ENCODE peak calls at places on chromosomes 13 and 19, in six cellular contexts. One of them, this sample, is unnamed.
A peak's percentile ranks its signal among the peaks of the same experiment; 100 is the strongest.

GRCh38 chr19:12364391-12365093 is 941 bp downstream of the ZNF442 start:
- DNase-seq in hepatocyte: peak; percentile 33
- DNase-seq in A549: no peak
- DNase-seq in uterus: peak; percentile 16
- DNase-seq in esophagus muscularis mucosa: no peak
- DNase-seq in psoas muscle: peak; percentile 54
- DNase-seq in this sample: peak; percentile 13

GRCh38 chr13:66887088-66887487 is 343.0 kb downstream of the PCDH9 start:
- DNase-seq in hepatocyte: no peak
- DNase-seq in A549: no peak
- DNase-seq in uterus: no peak
- DNase-seq in esophagus muscularis mucosa: no peak
- DNase-seq in psoas muscle: no peak
- DNase-seq in this sample: peak; percentile 11

GRCh38 chr13:110989331-110989730 is 74.5 kb upstream of the ANKRD10 start:
- DNase-seq in hepatocyte: no peak
- DNase-seq in A549: no peak
- DNase-seq in uterus: no peak
- DNase-seq in esophagus muscularis mucosa: no peak
- DNase-seq in psoas muscle: no peak
- DNase-seq in this sample: no peak

GRCh38 chr13:103799028-103799427 is 732.8 kb upstream of the SLC10A2 start:
- DNase-seq in hepatocyte: no peak
- DNase-seq in A549: no peak
- DNase-seq in uterus: no peak
- DNase-seq in esophagus muscularis mucosa: no peak
- DNase-seq in psoas muscle: no peak
- DNase-seq in this sample: no peak

GRCh38 chr19:50658438-50659317 is 9.4 kb downstream of the C19orf81 start:
- DNase-seq in hepatocyte: peak; percentile 95
- DNase-seq in A549: peak; percentile 95
- DNase-seq in uterus: peak; percentile 23
- DNase-seq in esophagus muscularis mucosa: no peak
- DNase-seq in psoas muscle: peak; percentile 60
- DNase-seq in this sample: peak; percentile 68

GRCh38 chr13:73307481-73307880 is 248.7 kb downstream of the KLF5 start:
- DNase-seq in hepatocyte: peak; percentile 56
- DNase-seq in A549: no peak
- DNase-seq in uterus: no peak
- DNase-seq in esophagus muscularis mucosa: no peak
- DNase-seq in psoas muscle: no peak
- DNase-seq in this sample: no peak

GRCh38 chr13:49669735-49670309 is 21.5 kb downstream of the EBPL start:
- DNase-seq in hepatocyte: peak; percentile 83
- DNase-seq in A549: peak; percentile 73
- DNase-seq in uterus: peak; percentile 56
- DNase-seq in esophagus muscularis mucosa: no peak
- DNase-seq in psoas muscle: peak; percentile 65
- DNase-seq in this sample: peak; percentile 33

GRCh38 chr13:72218966-72219365 is 352.0 kb upstream of the DACH1 start:
- DNase-seq in hepatocyte: no peak
- DNase-seq in A549: no peak
- DNase-seq in uterus: no peak
- DNase-seq in esophagus muscularis mucosa: no peak
- DNase-seq in psoas muscle: no peak
- DNase-seq in this sample: no peak

GRCh38 chr19:45138303-45138751 is 22.5 kb downstream of the NKPD1 start:
- DNase-seq in hepatocyte: no peak
- DNase-seq in A549: no peak
- DNase-seq in uterus: no peak
- DNase-seq in esophagus muscularis mucosa: no peak
- DNase-seq in psoas muscle: no peak
- DNase-seq in this sample: no peak

GRCh38 chr19:595326-596262 is 5.9 kb downstream of the HCN2 start:
- DNase-seq in hepatocyte: no peak
- DNase-seq in A549: no peak
- DNase-seq in uterus: no peak
- DNase-seq in esophagus muscularis mucosa: no peak
- DNase-seq in psoas muscle: no peak
- DNase-seq in this sample: no peak
- H3K27ac ChIP-seq in hepatocyte: no peak overlapping the region
- H3K27ac ChIP-seq in A549: no peak overlapping the region
- H3K27ac ChIP-seq in uterus: no peak overlapping the region
- H3K27ac ChIP-seq in esophagus muscularis mucosa: no peak overlapping the region
- H3K27ac ChIP-seq in psoas muscle: no peak overlapping the region
- H3K27ac ChIP-seq in this sample: no peak overlapping the region

DNA sequence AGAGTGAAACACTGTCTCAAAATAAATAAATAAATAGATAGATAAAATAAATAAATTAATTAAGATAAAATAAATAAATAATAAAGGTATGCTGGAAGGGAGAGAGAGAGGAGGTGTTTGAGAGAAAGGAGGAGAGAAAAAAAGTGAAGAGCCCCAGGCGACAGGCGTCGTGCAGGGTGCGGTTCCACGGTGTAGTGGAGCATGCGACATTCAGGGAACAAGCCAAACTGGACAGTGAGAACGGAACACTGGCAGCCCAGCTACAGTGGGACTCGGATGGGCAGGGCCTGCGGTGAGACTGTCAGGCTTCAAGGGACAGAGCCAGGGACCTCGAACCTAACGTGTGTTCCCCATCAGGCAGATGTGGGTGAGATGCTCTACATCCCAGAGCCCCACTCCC is 9.4 kb downstream of the SULT2B1 start:
- DNase-seq in hepatocyte: no peak
- DNase-seq in A549: no peak
- DNase-seq in uterus: no peak
- DNase-seq in esophagus muscularis mucosa: no peak
- DNase-seq in psoas muscle: no peak
- DNase-seq in this sample: no peak
- H3K4me1 ChIP-seq in hepatocyte: peaks cover 7% of the 10 kb centered on the region
- H3K4me1 ChIP-seq in A549: peaks cover 70% of the 10 kb centered on the region
- H3K4me1 ChIP-seq in uterus: no peaks in the 10 kb centered on the region
- H3K4me1 ChIP-seq in esophagus muscularis mucosa: peaks cover 5% of the 10 kb centered on the region
- H3K4me1 ChIP-seq in psoas muscle: no peaks in the 10 kb centered on the region
- H3K4me1 ChIP-seq in this sample: no peaks in the 10 kb centered on the region

GRCh38 chr13:48647625-48648024 is 6.1 kb upstream of the CYSLTR2 start:
- DNase-seq in hepatocyte: no peak
- DNase-seq in A549: no peak
- DNase-seq in uterus: no peak
- DNase-seq in esophagus muscularis mucosa: no peak
- DNase-seq in psoas muscle: no peak
- DNase-seq in this sample: no peak
- TF ChIP-seq CTCF in hepatocyte: no peak
- TF ChIP-seq CTCF in A549: no peak
- TF ChIP-seq CTCF in uterus: no peak
- TF ChIP-seq CTCF in esophagus muscularis mucosa: no peak
- TF ChIP-seq CTCF in psoas muscle: no peak
- TF ChIP-seq CTCF in this sample: no peak

DNA sequence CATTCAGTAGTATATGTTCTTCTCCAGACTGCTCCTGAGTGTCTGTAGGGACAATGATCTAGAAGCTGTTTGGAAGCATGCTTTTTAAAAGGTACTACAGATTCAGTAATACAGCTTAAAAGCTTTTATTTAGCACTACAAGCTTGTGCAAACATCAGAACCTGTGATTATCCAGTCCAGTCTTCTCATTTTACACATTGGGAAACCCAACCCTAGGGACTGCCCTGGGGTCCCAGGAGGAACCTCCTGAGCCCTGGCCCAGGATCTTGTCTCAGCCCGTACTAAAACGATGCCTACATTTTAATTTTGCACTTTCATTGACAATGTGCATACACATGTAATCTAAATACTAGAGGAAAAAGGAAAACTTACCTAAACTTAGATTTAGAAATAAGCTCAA is 12.5 kb downstream of the DOCK9 start:
- DNase-seq in hepatocyte: no peak
- DNase-seq in A549: no peak
- DNase-seq in uterus: no peak
- DNase-seq in esophagus muscularis mucosa: no peak
- DNase-seq in psoas muscle: no peak
- DNase-seq in this sample: no peak
- H3K27ac ChIP-seq in hepatocyte: no peak overlapping the region
- H3K27ac ChIP-seq in A549: no peak overlapping the region
- H3K27ac ChIP-seq in uterus: no peak overlapping the region
- H3K27ac ChIP-seq in esophagus muscularis mucosa: no peak overlapping the region
- H3K27ac ChIP-seq in psoas muscle: no peak overlapping the region
- H3K27ac ChIP-seq in this sample: peak overlapping the region; percentile 69